ENCODE peak calls at places on chromosomes 11 and 22, in six cellular contexts. V is BJ; M is MM.1S; E is cardiac muscle cell; X is heart left ventricle; P is CD4-positive, alpha-beta T cell. T is an unnamed sample.

GRCh38 chr11:44877908-44878459 is 72.7 kb downstream of the TP53I11 start:
- DNase-seq in P (no peak), V (no peak), X (no peak), M (no peak), E (no peak), T (peak)

GRCh38 chr11:113401718-113402117 is 14.1 kb downstream of the ANKK1 start:
- DNase-seq in V (no peak), P (no peak), E (no peak), X (peak), M (no peak), T (no peak)

GRCh38 chr11:109123811-109124787 is 297.9 kb upstream of the C11orf87 start:
- DNase-seq in E (peak), M (no peak), P (no peak), V (no peak), X (peak), T (no peak)

GRCh38 chr11:118251858-118252652 is at the start of gene MPZL3:
- DNase-seq in V (no peak), E (peak), X (peak), M (peak), P (peak), T (peak)

GRCh38 chr22:35893698-35894097 is 134.9 kb downstream of the RBFOX2 start:
- DNase-seq in P (no peak), E (no peak), V (no peak), X (no peak), M (no peak), T (no peak)

GRCh38 chr22:38844661-38845367 is 986 bp upstream of the NPTXR start:
- DNase-seq in P (no peak), V (no peak), E (no peak), M (no peak), X (no peak), T (no peak)

GRCh38 chr11:65416341-65417185 is 6.0 kb upstream of the NEAT1 start:
- DNase-seq in P (peak), X (peak), V (no peak), E (peak), M (peak), T (peak)

GRCh38 chr22:27796829-27797792 is 4.4 kb downstream of the MN1 start:
- DNase-seq in V (no peak), P (no peak), M (no peak), X (no peak), E (no peak), T (peak)

GRCh38 chr11:10374386-10374785 is 69.5 kb downstream of the ADM start:
- DNase-seq in P (no peak), M (no peak), V (no peak), E (no peak), X (no peak), T (no peak)

GRCh38 chr11:115760528-115760837 is 256.3 kb upstream of the CADM1 start:
- DNase-seq in P (no peak), M (no peak), E (no peak), X (no peak), V (no peak), T (peak)

GRCh38 chr11:59511675-59512074 is 336 bp downstream of the OR4D9 start:
- DNase-seq in E (no peak), X (no peak), P (no peak), M (no peak), V (no peak), T (no peak)

GRCh38 chr22:33573479-33573878 is 346.8 kb downstream of the LARGE1 start:
- DNase-seq in P (no peak), V (no peak), X (no peak), E (no peak), M (no peak), T (no peak)

GRCh38 chr22:27810566-27810965 is 9.0 kb upstream of the MN1 start:
- DNase-seq in P (no peak), X (peak), V (peak), M (no peak), E (no peak), T (no peak)

GRCh38 chr22:22746061-22746962 is 101.9 kb downstream of the GGTLC2 start:
- DNase-seq in E (no peak), P (no peak), X (no peak), M (no peak), V (no peak), T (no peak)

GRCh38 chr11:117669062-117669461 is 128.0 kb downstream of the DSCAML1 start:
- DNase-seq in M (no peak), V (no peak), E (no peak), P (no peak), X (peak), T (no peak)

GRCh38 chr11:84804026-84804425 is 823.1 kb downstream of the DLG2 start:
- DNase-seq in E (no peak), M (no peak), V (no peak), P (no peak), X (no peak), T (no peak)

GRCh38 chr22:30574095-30574981 is at the start of gene GAL3ST1:
- DNase-seq in E (peak), P (no peak), X (no peak), M (no peak), V (no peak), T (peak)

GRCh38 chr11:121426476-121427454 is 25.3 kb upstream of the SORL1 start:
- DNase-seq in X (peak), P (peak), V (no peak), M (no peak), E (peak), T (peak)

GRCh38 chr11:26704249-26704648 is 17.6 kb downstream of the SLC5A12 start:
- DNase-seq in E (no peak), P (no peak), M (no peak), X (no peak), V (no peak), T (no peak)

GRCh38 chr22:24235315-24235714 is 9.6 kb downstream of the GGT5 start:
- DNase-seq in V (no peak), M (no peak), E (no peak), P (no peak), X (no peak), T (no peak)

GRCh38 chr11:18536195-18536594 is 9.5 kb upstream of the TSG101 start:
- DNase-seq in E (no peak), X (no peak), V (no peak), P (no peak), M (no peak), T (no peak)

GRCh38 chr22:39873963-39874362 is 19.6 kb downstream of the ENTHD1 start:
- DNase-seq in M (no peak), P (no peak), V (no peak), E (no peak), X (no peak), T (no peak)

GRCh38 chr22:39995346-39996252 is 845 bp downstream of the FAM83F start:
- DNase-seq in X (no peak), P (no peak), E (no peak), M (no peak), V (no peak), T (no peak)

GRCh38 chr11:40328890-40329617 is 1130.4 kb downstream of the LRRC4C start:
- DNase-seq in X (peak), V (peak), E (no peak), M (no peak), P (no peak), T (no peak)

GRCh38 chr22:39238561-39238960 is 6.2 kb downstream of the PDGFB start:
- DNase-seq in M (no peak), V (no peak), X (no peak), P (no peak), E (no peak), T (no peak)

GRCh38 chr11:57647368-57647767 is 2.3 kb downstream of the YPEL4 start:
- DNase-seq in E (peak), P (no peak), X (no peak), V (no peak), M (no peak), T (peak)

GRCh38 chr22:31049815-31050420 is 31.2 kb upstream of the SMTN start:
- DNase-seq in M (no peak), E (no peak), P (no peak), X (no peak), V (no peak), T (no peak)

GRCh38 chr11:92929168-92930053 is 40.0 kb upstream of the MTNR1B start:
- DNase-seq in M (no peak), X (no peak), P (no peak), V (no peak), E (no peak), T (no peak)

GRCh38 chr11:92707173-92707619 is 262.3 kb upstream of the MTNR1B start:
- DNase-seq in X (no peak), E (no peak), V (no peak), M (no peak), P (no peak), T (peak)

GRCh38 chr22:36016656-36017055 is 12.0 kb downstream of the RBFOX2 start:
- DNase-seq in P (no peak), E (no peak), M (no peak), V (no peak), X (no peak), T (no peak)

GRCh38 chr11:119262668-119263351 is 54.1 kb downstream of the MCAM start:
- DNase-seq in X (no peak), E (no peak), V (no peak), M (no peak), P (no peak), T (no peak)

GRCh38 chr22:19640306-19640705 is 74.0 kb upstream of the SEPTIN5 start:
- DNase-seq in M (no peak), X (no peak), P (no peak), V (no peak), E (no peak), T (no peak)

GRCh38 chr22:19641983-19642451 is 72.3 kb upstream of the SEPTIN5 start:
- DNase-seq in X (no peak), E (no peak), M (no peak), V (no peak), P (no peak), T (no peak)

GRCh38 chr22:19639610-19640135 is 74.6 kb upstream of the SEPTIN5 start:
- DNase-seq in X (no peak), M (no peak), P (no peak), V (no peak), E (no peak), T (no peak)

GRCh38 chr22:19643448-19644313 is 70.6 kb upstream of the SEPTIN5 start:
- DNase-seq in X (no peak), E (no peak), M (no peak), P (no peak), V (no peak), T (no peak)

DNA sequence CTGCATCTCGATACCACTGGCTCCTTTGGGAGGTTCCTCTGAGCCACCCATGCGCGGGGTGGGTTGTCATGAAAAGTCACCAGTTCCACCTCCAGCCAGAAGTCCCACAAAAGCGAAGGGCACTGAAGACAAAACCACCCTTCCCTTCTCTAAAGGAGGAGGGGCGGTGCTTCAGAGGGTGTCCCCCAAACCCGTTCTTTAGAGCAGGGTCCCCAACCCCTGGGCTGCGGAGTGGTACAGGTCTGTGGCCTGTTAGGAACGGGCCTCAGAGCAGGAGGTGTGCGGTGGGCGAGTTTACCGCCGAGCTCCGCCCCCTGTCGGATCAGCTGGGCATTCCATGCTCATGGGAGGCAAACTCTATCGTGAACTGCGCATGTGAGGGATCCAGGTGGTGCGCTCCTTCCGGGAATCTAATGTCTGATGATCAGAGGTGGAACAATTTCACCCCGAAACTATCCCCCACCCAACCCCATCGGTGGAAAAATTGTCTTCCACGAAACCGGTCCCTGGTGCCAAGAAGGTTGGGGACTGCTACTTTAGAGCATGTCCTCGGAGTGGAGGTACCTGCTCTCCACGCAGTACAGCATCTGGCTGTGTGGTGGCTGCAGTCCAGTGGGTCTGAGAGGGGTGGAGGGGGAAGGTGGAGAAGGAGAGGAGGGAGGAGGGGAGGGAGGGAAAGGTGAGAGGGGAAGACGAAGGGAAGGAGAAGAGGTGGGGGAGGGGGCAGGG is 72.9 kb upstream of the SEPTIN5 start:
- DNase-seq in M (peak), P (no peak), E (peak), V (no peak), X (no peak), T (peak)
- TF ChIP-seq CTCF in M (peak), P (no peak), E (peak), V (peak), X (peak), T (peak)

GRCh38 chr11:6602096-6602940 is 1.1 kb downstream of the RRP8 start:
- DNase-seq in P (no peak), E (no peak), M (no peak), X (no peak), V (no peak), T (no peak)
- TF ChIP-seq CTCF in P (no peak), E (no peak), M (no peak), X (no peak), V (no peak), T (no peak)

GRCh38 chr22:45969801-45970464 is 7.0 kb downstream of the WNT7B start:
- DNase-seq in E (no peak), M (no peak), P (no peak), V (no peak), X (no peak), T (no peak)

GRCh38 chr22:45968751-45969413 is 8.1 kb downstream of the WNT7B start:
- DNase-seq in E (no peak), X (no peak), P (no peak), V (no peak), M (no peak), T (no peak)

GRCh38 chr22:45968003-45968650 is 8.8 kb downstream of the WNT7B start:
- DNase-seq in M (no peak), E (no peak), V (no peak), X (no peak), P (no peak), T (no peak)

GRCh38 chr22:45970709-45971388 is 6.1 kb downstream of the WNT7B start:
- DNase-seq in E (no peak), M (no peak), X (no peak), P (no peak), V (no peak), T (no peak)

GRCh38 chr22:45969414-45969799 is 7.6 kb downstream of the WNT7B start:
- DNase-seq in P (no peak), X (no peak), E (peak), M (no peak), V (no peak), T (no peak)
- TF ChIP-seq CTCF in P (no peak), X (no peak), E (no peak), M (no peak), V (no peak), T (no peak)

DNA sequence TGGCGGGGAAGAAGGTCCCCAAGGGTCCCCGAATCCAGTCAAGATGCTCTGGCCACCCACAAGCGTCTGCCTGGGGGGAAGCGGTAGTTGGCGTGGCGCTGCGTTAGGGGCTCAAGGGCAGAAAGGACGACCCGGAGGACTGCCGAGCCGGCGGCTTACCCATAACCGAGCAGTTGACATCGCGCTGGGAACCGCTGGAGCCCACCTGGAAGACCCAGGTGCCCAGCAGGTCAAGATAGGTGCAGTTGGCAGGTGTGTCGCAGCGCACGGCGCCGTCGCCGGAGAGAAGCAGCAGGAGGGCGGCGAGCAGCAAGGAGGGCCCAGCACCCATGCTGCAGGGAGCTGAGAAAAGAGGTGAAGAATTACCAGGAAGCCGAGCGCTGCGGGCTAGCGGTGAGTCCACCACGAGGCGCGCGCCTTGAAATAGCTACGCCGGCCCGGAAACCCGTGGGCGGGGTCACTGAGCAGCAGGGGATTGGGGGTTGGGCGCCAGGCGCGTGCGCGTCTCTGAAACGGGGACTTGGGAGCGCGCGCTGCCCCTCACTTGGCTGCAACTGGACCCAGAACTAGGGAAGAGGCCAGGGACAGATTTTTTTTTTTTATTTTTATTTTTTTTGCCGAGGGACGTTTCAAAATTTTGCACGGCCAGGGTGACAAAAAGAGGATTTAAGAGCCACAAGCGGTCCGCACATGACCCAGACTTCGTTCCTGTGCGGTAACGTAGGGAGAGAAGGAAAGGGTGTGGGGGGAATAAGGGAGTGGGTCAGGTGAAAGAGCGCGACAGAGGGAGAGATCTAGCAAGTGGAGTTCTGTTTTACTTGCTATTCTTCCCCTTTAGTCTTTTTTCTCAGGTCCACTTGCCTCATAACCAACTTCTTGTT is at the start of gene CTSC:
- DNase-seq in X (peak), E (peak), M (peak), P (peak), V (no peak), T (peak)
- TF ChIP-seq CTCF in X (no peak), E (no peak), M (no peak), P (no peak), V (peak), T (no peak)

DNA sequence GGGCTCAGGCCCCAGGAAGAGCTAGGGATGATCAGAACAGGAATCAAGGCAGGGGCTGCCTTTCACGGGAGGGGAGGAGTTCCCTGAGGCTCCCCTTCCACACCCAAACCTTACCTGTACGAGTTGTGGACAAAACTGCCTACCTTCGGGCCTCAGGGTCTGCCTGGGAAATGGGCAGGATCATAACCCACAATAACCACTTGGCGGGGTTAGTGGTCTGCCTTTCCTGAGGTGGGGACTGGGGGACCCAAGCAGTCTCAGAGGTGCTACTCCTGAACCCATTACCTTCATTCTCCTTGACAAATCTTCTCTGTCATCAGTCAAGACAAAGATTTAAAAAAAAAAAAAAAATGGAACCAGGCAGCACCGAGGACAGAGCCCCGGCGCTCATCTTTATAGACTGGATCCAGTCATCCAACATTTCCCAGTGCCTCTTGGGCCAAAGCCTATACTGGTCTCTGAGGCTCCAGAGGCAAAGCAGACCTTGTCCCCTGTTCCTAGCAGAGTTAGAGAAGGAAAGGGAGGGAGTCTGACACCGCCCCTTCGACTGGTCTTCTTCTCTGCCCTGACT is 14.2 kb downstream of the P2RY6 start:
- DNase-seq in E (no peak), P (no peak), V (no peak), X (no peak), M (no peak), T (no peak)
- TF ChIP-seq CTCF in E (no peak), P (no peak), V (no peak), X (no peak), M (no peak), T (no peak)

GRCh38 chr11:76838422-76839068 is 22.2 kb upstream of the ACER3 start:
- DNase-seq in E (peak), V (no peak), X (no peak), P (no peak), M (no peak), T (peak)

GRCh38 chr11:76835928-76836612 is 24.6 kb upstream of the ACER3 start:
- DNase-seq in V (peak), X (peak), E (no peak), P (no peak), M (no peak), T (no peak)

GRCh38 chr11:76835030-76835429 is 25.7 kb upstream of the ACER3 start:
- DNase-seq in V (no peak), P (no peak), M (no peak), X (no peak), E (no peak), T (no peak)

GRCh38 chr11:76837696-76838421 is 22.9 kb upstream of the ACER3 start:
- DNase-seq in E (no peak), P (no peak), M (no peak), X (no peak), V (no peak), T (no peak)

GRCh38 chr11:76836613-76837291 is 24.0 kb upstream of the ACER3 start:
- DNase-seq in V (no peak), P (no peak), M (no peak), E (no peak), X (no peak), T (no peak)
- TF ChIP-seq CTCF in V (peak), P (no peak), M (no peak), E (peak), X (no peak), T (no peak)

GRCh38 chr11:21988477-21988876 is 204.4 kb upstream of the ANO5 start:
- DNase-seq in P (no peak), V (no peak), M (peak), E (no peak), X (no peak), T (no peak)
- TF ChIP-seq CTCF in P (no peak), V (no peak), M (peak), E (no peak), X (no peak), T (no peak)

GRCh38 chr11:31326470-31327148 is 42.9 kb downstream of the DCDC1 start:
- DNase-seq in M (peak), V (no peak), P (no peak), E (no peak), X (no peak), T (no peak)
- TF ChIP-seq CTCF in M (no peak), V (no peak), P (no peak), E (no peak), X (no peak), T (no peak)

GRCh38 chr11:47186937-47187681 is 875 bp upstream of the PACSIN3 start:
- DNase-seq in X (peak), V (no peak), M (peak), P (peak), E (peak), T (peak)
- TF ChIP-seq CTCF in X (no peak), V (peak), M (no peak), P (no peak), E (no peak), T (no peak)

GRCh38 chr11:63829823-63830489 is 9.0 kb upstream of the MARK2 start:
- DNase-seq in P (no peak), V (no peak), M (no peak), X (no peak), E (peak), T (peak)
- TF ChIP-seq CTCF in P (no peak), V (peak), M (peak), X (no peak), E (peak), T (no peak)

T was measured in glutamatergic neuron.